ENCODE peak calls at places on chromosome 6, in four cellular contexts. E is body of pancreas, F is GM13977, Q is IMR-90. Y is an unnamed sample.

GRCh38 chr6:75147512-75147911 is 58.3 kb downstream of the COL12A1 start:
- DNase-seq in E (no peak), F (peak; percentile 12), Q (peak; percentile 81), Y (no peak)

GRCh38 chr6:169224185-169224695 is 29.4 kb downstream of the THBS2 start:
- DNase-seq in Q (peak; percentile 92), F (no peak), E (no peak), Y (no peak)

GRCh38 chr6:53429401-53429800 is 80.7 kb upstream of the ELOVL5 start:
- DNase-seq in E (no peak), F (no peak), Q (no peak), Y (no peak)

GRCh38 chr6:56652231-56652630 is 9.5 kb upstream of the DST start:
- DNase-seq in Q (peak; percentile 64), F (no peak), E (no peak), Y (no peak)

GRCh38 chr6:19757036-19757435 is 80.1 kb upstream of the ID4 start:
- DNase-seq in Q (peak; percentile 39), F (no peak), E (no peak), Y (no peak)

GRCh38 chr6:87282743-87283142 is 39.6 kb upstream of the SMIM8 start:
- DNase-seq in Q (no peak), E (no peak), F (no peak), Y (no peak)

GRCh38 chr6:138004423-138005287 is 102.6 kb downstream of the PERP start:
- DNase-seq in Q (peak; percentile 41), F (peak; percentile 54), E (no peak), Y (no peak)

GRCh38 chr6:101341926-101342325 is 51.6 kb upstream of the GRIK2 start:
- DNase-seq in Q (no peak), F (no peak), E (no peak), Y (no peak)

DNA sequence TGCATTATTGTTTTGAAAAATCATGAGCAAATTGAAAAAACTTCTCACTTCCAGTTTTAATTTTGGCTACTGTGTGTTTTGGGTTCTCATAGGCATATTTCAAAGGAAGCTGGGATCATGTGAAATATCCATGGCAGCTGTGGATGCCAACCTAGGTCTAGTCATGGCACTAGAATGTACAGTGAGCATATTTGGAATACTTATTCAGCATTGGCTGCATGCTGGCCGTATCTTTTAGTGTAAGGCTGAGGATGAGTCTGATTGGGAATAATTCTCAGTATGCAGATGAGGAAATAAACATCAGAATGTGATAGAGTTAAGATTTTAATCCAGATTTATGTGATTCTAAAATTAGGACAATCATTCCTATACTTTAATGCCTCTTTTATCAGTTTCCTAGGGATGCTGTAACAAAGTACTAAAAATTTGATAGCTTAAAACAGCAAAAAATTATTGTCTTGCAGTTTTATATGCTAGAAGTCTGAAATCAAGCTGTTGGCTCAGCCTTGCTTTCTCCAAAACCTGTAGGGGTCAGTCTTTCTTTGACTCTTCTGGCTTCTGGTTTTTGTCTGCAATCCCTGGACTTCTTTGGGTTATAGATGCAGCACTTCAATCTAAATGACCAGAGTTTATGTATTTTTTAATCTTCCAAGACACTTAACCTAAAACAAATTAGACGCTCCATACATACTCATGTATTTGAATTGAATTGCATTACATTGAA is 37.7 kb upstream of the DEFB112 start:
- DNase-seq in Q (peak; percentile 78), F (no peak), E (no peak), Y (no peak)
- TF ChIP-seq CTCF in Q (peak; percentile 22), F (no peak), E (no peak), Y (no peak)

DNA sequence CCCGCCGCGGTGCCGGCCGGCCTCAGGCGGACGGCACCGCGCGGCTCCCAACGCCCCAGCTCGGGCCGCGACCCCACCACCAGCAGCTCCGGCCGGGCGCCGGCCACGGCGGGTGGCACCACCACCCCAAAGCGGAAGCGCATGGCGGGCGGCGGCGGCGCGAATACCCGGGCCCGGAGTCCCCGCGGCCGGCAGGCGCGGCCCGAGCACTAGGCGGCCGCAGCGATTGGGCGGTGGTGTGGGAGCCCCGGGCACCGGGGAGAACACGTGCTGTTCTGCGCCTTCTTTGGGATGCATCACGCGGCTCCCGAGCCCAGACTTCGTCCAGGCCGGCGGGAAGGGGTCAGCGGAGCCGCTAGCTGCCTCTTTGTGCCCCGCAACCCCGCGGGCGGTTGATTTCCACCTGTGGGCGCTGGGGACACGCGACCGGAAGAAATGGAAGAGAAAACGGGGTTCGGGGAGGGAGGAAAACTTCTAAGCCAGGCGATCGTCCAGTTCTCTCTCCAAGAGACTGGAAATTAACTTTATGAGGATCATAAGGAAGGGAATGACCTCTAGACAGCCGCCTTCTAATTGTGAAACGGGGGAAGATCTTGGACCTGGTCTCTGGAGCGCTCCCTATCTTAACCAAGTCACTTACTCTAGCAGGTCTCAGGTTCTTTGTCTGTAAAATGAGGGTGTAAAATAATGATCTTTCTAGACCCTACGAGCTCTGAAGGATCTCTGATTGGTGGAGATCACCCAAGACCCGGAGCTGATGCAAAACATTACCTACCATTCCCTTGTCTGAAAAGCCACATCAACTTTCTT is at the start of gene EPM2A:
- DNase-seq in F (peak; percentile 85), Q (peak; percentile 78), E (peak; percentile 86), Y (peak; percentile 87)
- TF ChIP-seq CTCF in F (no peak), Q (no peak), E (peak; percentile 25), Y (no peak)

GRCh38 chr6:68196645-68197044 is 438.4 kb upstream of the ADGRB3 start:
- DNase-seq in Q (no peak), E (no peak), F (no peak), Y (no peak)
- TF ChIP-seq CTCF in Q (no peak), E (no peak), F (peak; percentile 53), Y (peak; percentile 25)

GRCh38 chr6:159633196-159633595 is 59.8 kb downstream of the SOD2 start:
- DNase-seq in E (no peak), Q (peak; percentile 27), F (no peak), Y (no peak)
- TF ChIP-seq CTCF in E (no peak), Q (peak; percentile 51), F (peak; percentile 35), Y (no peak)

DNA sequence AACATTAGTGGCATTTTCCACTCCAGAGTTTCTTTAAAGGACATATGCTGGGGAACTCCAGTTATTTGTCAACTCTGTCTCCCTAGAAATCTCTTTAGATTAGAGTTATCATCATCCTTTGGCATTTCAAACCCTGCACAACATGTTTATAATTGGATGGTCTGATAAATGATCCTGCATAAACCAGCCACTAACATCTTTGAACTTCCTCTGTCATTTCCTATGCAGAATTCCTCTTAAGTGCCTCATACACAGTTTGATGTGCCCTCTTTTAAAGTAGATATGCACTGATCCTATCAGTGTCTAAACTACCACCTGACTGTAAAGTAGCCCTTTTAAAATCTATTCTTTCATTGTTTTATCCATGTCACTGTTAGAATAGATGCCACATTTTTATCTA is 306.3 kb upstream of the IRAK1BP1 start:
- DNase-seq in E (no peak), F (no peak), Q (peak; percentile 33), Y (no peak)
- TF ChIP-seq CTCF in E (no peak), F (no peak), Q (no peak), Y (no peak)

GRCh38 chr6:43310137-43310536 is 1.5 kb upstream of the CRIP3 start:
- DNase-seq in E (no peak), Q (no peak), F (no peak), Y (no peak)

GRCh38 chr6:43308990-43309477 is 408 bp upstream of the CRIP3 start:
- DNase-seq in F (no peak), Q (no peak), E (no peak), Y (no peak)

GRCh38 chr6:43307451-43308100 is 1.1 kb downstream of the CRIP3 start:
- DNase-seq in Q (no peak), E (no peak), F (no peak), Y (no peak)

GRCh38 chr6:43306086-43306485 is 2.5 kb downstream of the CRIP3 start:
- DNase-seq in E (no peak), F (no peak), Q (no peak), Y (no peak)

DNA sequence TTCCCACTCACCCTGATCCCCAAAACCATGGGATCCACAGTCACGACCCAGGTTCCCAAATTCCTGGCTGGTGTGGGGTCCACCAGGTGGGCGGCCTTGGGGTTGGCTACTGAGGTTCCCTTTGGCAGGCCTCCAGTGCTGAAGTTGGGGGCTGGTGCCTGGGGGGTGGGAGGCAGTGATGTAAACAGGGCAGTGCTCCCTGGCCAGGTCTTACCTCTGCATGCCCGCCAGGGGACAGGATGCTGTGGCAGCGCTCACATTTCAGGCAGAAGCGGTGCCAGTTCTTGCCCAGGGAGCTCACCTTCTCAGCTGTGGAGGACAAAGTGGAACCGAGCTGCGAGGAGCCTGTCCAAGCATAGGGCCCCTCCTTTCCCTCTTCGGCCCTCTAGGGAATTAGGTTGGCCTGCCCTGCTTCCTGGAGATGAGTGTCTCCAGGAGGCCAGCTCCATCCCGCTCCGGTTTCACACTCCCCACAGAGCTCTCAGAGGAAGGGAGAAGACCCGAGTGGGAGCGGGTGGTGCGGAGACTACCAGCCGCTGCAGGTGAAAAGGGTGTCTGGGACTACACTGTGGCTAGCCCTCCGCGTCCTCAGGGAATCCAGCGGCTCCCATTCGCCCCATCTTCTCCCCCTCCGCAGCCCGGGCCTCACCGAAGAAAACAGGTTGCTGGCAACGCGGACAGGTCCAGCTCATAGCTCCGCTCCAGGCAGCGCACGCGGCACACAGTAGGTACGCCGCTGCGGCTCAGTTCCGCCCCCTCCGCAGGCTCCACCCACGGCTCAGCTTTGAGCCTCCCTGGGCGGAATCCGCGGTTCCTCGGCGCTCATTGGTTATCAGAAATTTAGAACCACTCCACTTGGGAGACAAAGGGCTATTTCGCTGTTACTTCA is at the start of gene CRIP3:
- DNase-seq in E (peak; percentile 30), Q (no peak), F (peak; percentile 29), Y (no peak)
- TF ChIP-seq CTCF in E (peak; percentile 45), Q (peak; percentile 15), F (peak; percentile 55), Y (peak; percentile 25)

DNA sequence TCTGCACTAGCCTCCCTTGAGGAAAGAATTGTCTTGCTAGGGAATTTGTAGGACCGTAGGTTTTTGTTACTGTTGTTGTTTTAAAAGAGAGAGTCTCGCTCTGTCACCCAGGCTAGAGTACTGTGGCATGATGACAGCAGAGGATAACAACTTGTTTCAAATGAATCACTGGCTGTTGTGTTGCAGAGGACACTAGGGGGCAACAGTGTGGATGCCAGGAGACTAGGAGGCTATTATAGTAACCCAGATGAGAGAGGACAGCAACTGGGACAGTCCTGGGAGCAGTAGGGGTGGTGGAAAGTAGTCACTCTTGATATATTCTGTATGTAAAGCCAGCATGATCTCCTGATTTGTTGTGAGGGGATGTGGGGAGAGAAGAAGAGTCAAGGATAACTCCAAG is 41.8 kb upstream of the LAMA4 start:
- DNase-seq in Q (peak; percentile 67), F (no peak), E (no peak), Y (no peak)
- TF ChIP-seq CTCF in Q (peak; percentile 65), F (peak; percentile 45), E (no peak), Y (no peak)

DNA sequence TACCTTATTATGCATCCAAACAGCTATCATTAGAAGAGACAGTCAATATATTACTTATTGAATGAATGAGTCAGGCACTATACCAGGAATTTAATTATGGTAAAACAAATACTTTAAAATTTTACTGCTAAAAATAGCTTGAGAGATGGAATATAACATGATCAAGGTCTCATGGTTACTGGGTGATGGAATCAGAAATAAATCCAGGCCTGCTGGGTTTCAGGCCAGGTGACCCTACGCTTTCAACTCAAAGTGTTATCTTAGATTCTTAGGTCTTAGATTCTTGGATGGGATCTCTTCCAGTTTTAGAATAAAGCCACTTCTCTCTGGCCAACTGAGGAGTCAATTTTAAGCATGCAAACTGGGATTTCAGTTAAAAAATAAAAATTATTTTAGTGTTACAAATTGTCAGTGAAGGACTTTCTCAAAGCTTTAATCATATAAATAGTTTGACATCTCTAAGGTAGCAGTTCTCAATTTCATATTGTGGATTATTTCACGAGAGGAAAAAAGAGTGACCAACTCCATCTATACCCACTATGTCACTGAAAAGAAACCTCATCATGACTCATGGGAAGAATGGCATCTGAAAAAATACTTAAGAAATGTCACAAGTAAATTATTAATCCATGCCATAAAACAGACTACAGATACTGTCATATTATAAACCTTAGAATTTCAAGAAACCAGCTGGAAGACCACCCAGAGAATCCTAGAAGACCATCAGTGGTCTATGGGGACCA is 283.4 kb upstream of the RUNX2 start:
- DNase-seq in F (no peak), E (no peak), Q (no peak), Y (no peak)
- TF ChIP-seq CTCF in F (no peak), E (no peak), Q (no peak), Y (no peak)